ENCODE peak calls at places on chromosomes 5 and 9, in six cellular contexts. U, O, J, Y, F and M are unnamed samples.

GRCh38 chr9:86774101-86774500 is 173.2 kb downstream of the GAS1 start:
- DNase-seq in F (no peak), U (no peak), J (no peak), Y (no peak), O (no peak), M (no peak)

GRCh38 chr5:38537502-38537901 is 18.9 kb downstream of the LIFR start:
- DNase-seq in J (no peak), Y (no peak), O (no peak), U (no peak), F (no peak), M (no peak)

GRCh38 chr9:82031538-82032280 is 43.1 kb downstream of the SPATA31D1 start:
- DNase-seq in Y (no peak), O (no peak), J (no peak), F (peak; percentile 88), U (peak; percentile 75), M (no peak)

GRCh38 chr9:114072181-114073140 is 5.6 kb downstream of the AMBP start:
- DNase-seq in U (no peak), Y (no peak), O (no peak), F (peak; percentile 9), J (peak; percentile 71), M (no peak)

GRCh38 chr9:124708633-124709032 is 62.5 kb downstream of the NR6A1 start:
- DNase-seq in F (peak; percentile 85), U (no peak), Y (no peak), O (no peak), J (no peak), M (no peak)

GRCh38 chr5:172886974-172887491 is 53.0 kb downstream of the ERGIC1 start:
- DNase-seq in U (peak; percentile 94), Y (no peak), O (no peak), F (peak; percentile 88), J (peak; percentile 94), M (no peak)

GRCh38 chr9:114371343-114371985 is 16.3 kb downstream of the AKNA start:
- DNase-seq in J (no peak), U (no peak), F (no peak), Y (no peak), O (no peak), M (no peak)

GRCh38 chr5:15914603-15915002 is 265.0 kb downstream of the MARCHF11 start:
- DNase-seq in O (no peak), Y (no peak), U (peak; percentile 18), J (no peak), F (peak; percentile 25), M (no peak)

GRCh38 chr5:177429248-177430045 is 3.0 kb downstream of the GRK6 start:
- DNase-seq in O (peak; percentile 84), U (no peak), F (no peak), J (peak; percentile 88), Y (no peak), M (peak; percentile 83)

GRCh38 chr5:126847318-126848221 is 70.6 kb downstream of the LMNB1 start:
- DNase-seq in F (no peak), J (no peak), Y (no peak), O (no peak), U (no peak), M (no peak)

GRCh38 chr5:133663380-133664054 is 51.2 kb upstream of the FSTL4 start:
- DNase-seq in J (no peak), Y (no peak), U (no peak), O (no peak), F (no peak), M (no peak)

GRCh38 chr5:40404613-40405012 is 275.1 kb upstream of the PTGER4 start:
- DNase-seq in F (no peak), O (no peak), J (no peak), U (no peak), Y (no peak), M (no peak)

GRCh38 chr5:11415751-11416150 is 488.5 kb downstream of the CTNND2 start:
- DNase-seq in J (no peak), O (no peak), Y (no peak), U (no peak), F (no peak), M (no peak)

GRCh38 chr9:110370316-110370715 is 32.7 kb upstream of the TXNDC8 start:
- DNase-seq in F (peak; percentile 34), U (peak; percentile 31), J (no peak), O (no peak), Y (no peak), M (no peak)

GRCh38 chr9:80061940-80062339 is 490.2 kb downstream of the TLE4 start:
- DNase-seq in F (peak; percentile 97), U (peak; percentile 81), O (no peak), Y (no peak), J (no peak), M (no peak)

GRCh38 chr5:10559883-10560282 is 4.0 kb upstream of the ANKRD33B start:
- DNase-seq in J (no peak), U (no peak), Y (no peak), O (no peak), F (no peak), M (no peak)

GRCh38 chr9:94919376-94920098 is 193.0 kb downstream of the AOPEP start:
- DNase-seq in U (no peak), Y (no peak), O (no peak), J (peak; percentile 73), F (peak; percentile 69), M (no peak)

GRCh38 chr9:38295751-38296150 is 96.8 kb upstream of the ALDH1B1 start:
- DNase-seq in F (no peak), O (no peak), Y (no peak), U (no peak), J (no peak), M (no peak)

GRCh38 chr5:171367424-171368370 is 20.0 kb upstream of the NPM1 start:
- DNase-seq in F (peak; percentile 50), U (peak; percentile 44), Y (no peak), J (peak; percentile 15), O (no peak), M (peak; percentile 24)

GRCh38 chr9:87375397-87376073 is 122.1 kb upstream of the DAPK1 start:
- DNase-seq in F (no peak), O (no peak), Y (no peak), U (peak; percentile 29), J (no peak), M (no peak)

GRCh38 chr9:20941177-20941690 is 90.2 kb downstream of the HACD4 start:
- DNase-seq in Y (no peak), J (no peak), O (peak; percentile 52), U (no peak), F (peak; percentile 71), M (peak; percentile 54)

GRCh38 chr9:130588416-130588815 is 9.0 kb downstream of the FUBP3 start:
- DNase-seq in J (no peak), Y (no peak), U (no peak), F (no peak), O (no peak), M (no peak)
- TF ChIP-seq CTCF in J (no peak), Y (no peak), U (no peak), F (no peak), O (no peak), M (no peak)

GRCh38 chr5:141105350-141105749 is 5.1 kb downstream of the PCDHB3 start:
- DNase-seq in Y (no peak), F (no peak), J (no peak), U (no peak), O (no peak), M (no peak)

GRCh38 chr5:141095263-141095641 is 837 bp downstream of the PCDHB2 start:
- DNase-seq in Y (no peak), J (no peak), F (no peak), U (no peak), O (no peak), M (no peak)

GRCh38 chr5:141094481-141095262 is at the start of gene PCDHB2:
- DNase-seq in O (no peak), Y (peak; percentile 60), U (peak; percentile 55), F (peak; percentile 14), J (no peak), M (no peak)

GRCh38 chr5:141101059-141101458 is 786 bp downstream of the PCDHB3 start:
- DNase-seq in O (no peak), F (no peak), Y (no peak), U (no peak), J (no peak), M (no peak)

DNA sequence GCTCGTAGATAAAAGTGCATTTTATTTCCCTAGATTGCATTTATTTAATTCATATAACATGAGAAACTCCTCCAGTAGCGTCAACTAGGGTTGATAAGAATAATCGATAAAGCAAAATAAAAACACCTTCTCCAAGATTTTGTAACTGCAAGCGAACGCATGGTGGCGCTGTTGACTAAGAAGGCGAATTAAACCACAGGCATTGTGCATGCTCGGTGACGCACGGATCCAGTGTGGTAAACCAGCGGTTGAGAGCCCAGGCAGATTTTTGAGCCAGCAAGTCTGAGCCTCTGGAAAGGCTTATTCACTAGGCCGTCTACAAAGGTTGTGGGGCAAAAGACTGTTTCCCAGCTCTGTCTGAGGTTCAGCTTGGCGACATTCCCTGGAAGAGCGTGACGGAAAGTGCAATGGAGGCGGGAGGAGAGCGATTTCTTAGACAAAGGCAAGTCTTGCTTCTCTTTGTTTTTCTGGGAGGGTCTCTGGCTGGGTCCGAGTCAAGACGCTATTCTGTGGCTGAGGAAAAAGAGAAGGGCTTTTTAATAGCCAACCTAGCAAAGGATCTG is at the start of gene PCDHB3:
- DNase-seq in F (peak; percentile 16), J (peak; percentile 51), U (peak; percentile 32), Y (no peak), O (no peak), M (no peak)
- TF ChIP-seq CTCF in F (peak; percentile 20), J (peak; percentile 37), U (peak; percentile 47), Y (no peak), O (peak; percentile 26), M (peak; percentile 17)

GRCh38 chr5:112492291-112492690 is 73.2 kb upstream of the EPB41L4A start:
- DNase-seq in Y (no peak), J (no peak), U (no peak), F (peak; percentile 23), O (peak; percentile 49), M (peak; percentile 60)

GRCh38 chr5:112485802-112486427 is 66.8 kb upstream of the EPB41L4A start:
- DNase-seq in J (no peak), F (no peak), U (no peak), O (no peak), Y (no peak), M (no peak)

GRCh38 chr5:112491257-112491656 is 72.2 kb upstream of the EPB41L4A start:
- DNase-seq in Y (no peak), O (no peak), U (no peak), J (no peak), F (peak; percentile 1), M (no peak)
- TF ChIP-seq CTCF in Y (peak; percentile 50), O (peak; percentile 53), U (peak; percentile 42), J (no peak), F (peak; percentile 23), M (peak; percentile 25)

DNA sequence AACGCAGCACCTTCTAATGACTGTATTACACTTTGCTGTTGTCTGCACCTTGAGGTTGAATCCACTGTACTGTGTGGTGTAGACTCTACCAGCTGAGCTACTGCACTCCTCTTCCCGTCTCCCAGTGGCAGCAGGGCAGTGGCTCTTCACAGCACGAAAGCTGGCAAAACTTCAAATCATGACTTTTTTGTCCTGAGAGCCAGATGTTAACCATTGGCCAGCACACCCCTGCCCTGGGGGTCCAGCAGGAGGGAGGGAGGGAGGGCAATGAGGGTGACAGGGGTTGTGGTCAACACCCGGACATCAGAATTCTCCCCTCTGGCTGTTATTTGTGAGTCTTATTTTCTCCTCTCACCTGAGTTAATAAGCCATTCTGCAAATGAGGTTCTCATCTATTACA is 11.7 kb downstream of the SHC3 start:
- DNase-seq in O (no peak), Y (no peak), F (no peak), J (no peak), U (no peak), M (no peak)
- TF ChIP-seq CTCF in O (no peak), Y (no peak), F (no peak), J (no peak), U (no peak), M (no peak)